ENCODE peak calls at places on chromosomes 5 and 9, in eight cellular contexts. P, T, O, D, G, V, F and B are unnamed samples.
A peak's percentile ranks its signal among the peaks of the same experiment; 100 is the strongest.

GRCh38 chr9:99828417-99829176 is 6.9 kb downstream of the NR4A3 start:
- DNase-seq in P (no peak), T (no peak), O (peak; percentile 81), D (no peak), G (peak; percentile 20), V (no peak), F (peak; percentile 32), B (no peak)

GRCh38 chr9:129396365-129396708 is 218.3 kb upstream of the IER5L start:
- DNase-seq in P (no peak), T (no peak), O (no peak), D (no peak), G (no peak), V (no peak), F (no peak), B (no peak)

GRCh38 chr9:32551491-32552049 is 557 bp upstream of the SMIM27 start:
- DNase-seq in P (peak; percentile 30), T (no peak), O (peak; percentile 65), D (peak; percentile 7), G (peak; percentile 59), V (peak; percentile 25), F (peak; percentile 29), B (no peak)

GRCh38 chr5:87121315-87122170 is 146.1 kb upstream of the RASA1 start:
- DNase-seq in P (peak; percentile 80), T (no peak), O (no peak), D (peak; percentile 71), G (no peak), V (no peak), F (peak; percentile 87), B (no peak)

GRCh38 chr5:151555760-151556576 is 35.2 kb downstream of the FAT2 start:
- DNase-seq in P (no peak), T (no peak), O (no peak), D (no peak), G (no peak), V (no peak), F (no peak), B (no peak)

GRCh38 chr5:172771439-172772111 is 580 bp upstream of the DUSP1 start:
- DNase-seq in P (peak; percentile 29), T (no peak), O (no peak), D (no peak), G (peak; percentile 38), V (no peak), F (peak; percentile 74), B (no peak)

GRCh38 chr9:84315278-84315877 is 25.2 kb downstream of the SLC28A3 start:
- DNase-seq in P (peak; percentile 74), T (peak; percentile 40), O (peak; percentile 72), D (peak; percentile 61), G (peak; percentile 56), V (peak; percentile 65), F (peak; percentile 72), B (no peak)

GRCh38 chr9:129464972-129465833 is 155.7 kb downstream of the C9orf50 start:
- DNase-seq in P (no peak), T (peak; percentile 33), O (no peak), D (no peak), G (no peak), V (no peak), F (peak; percentile 34), B (no peak)

GRCh38 chr5:5061836-5062235 is 78.3 kb upstream of the ADAMTS16 start:
- DNase-seq in P (no peak), T (no peak), O (no peak), D (no peak), G (no peak), V (no peak), F (no peak), B (no peak)
- TF ChIP-seq CTCF in P (no peak), T (no peak), O (no peak), D (no peak), G (no peak), V (no peak), F (no peak), B (no peak)

GRCh38 chr5:144404021-144404420 is 233.3 kb downstream of the KCTD16 start:
- DNase-seq in P (no peak), T (no peak), O (no peak), D (no peak), G (no peak), V (no peak), F (no peak), B (no peak)
- TF ChIP-seq CTCF in P (no peak), T (no peak), O (peak; percentile 12), D (no peak), G (no peak), V (peak; percentile 27), F (no peak), B (no peak)

GRCh38 chr5:82351754-82352145 is 73.6 kb upstream of the RPS23 start:
- DNase-seq in P (peak; percentile 69), T (no peak), O (peak; percentile 65), D (peak; percentile 61), G (peak; percentile 78), V (no peak), F (peak; percentile 90), B (no peak)
- TF ChIP-seq CTCF in P (peak; percentile 91), T (peak; percentile 88), O (peak; percentile 79), D (peak; percentile 82), G (peak; percentile 67), V (peak; percentile 82), F (peak; percentile 70), B (peak; percentile 93)

DNA sequence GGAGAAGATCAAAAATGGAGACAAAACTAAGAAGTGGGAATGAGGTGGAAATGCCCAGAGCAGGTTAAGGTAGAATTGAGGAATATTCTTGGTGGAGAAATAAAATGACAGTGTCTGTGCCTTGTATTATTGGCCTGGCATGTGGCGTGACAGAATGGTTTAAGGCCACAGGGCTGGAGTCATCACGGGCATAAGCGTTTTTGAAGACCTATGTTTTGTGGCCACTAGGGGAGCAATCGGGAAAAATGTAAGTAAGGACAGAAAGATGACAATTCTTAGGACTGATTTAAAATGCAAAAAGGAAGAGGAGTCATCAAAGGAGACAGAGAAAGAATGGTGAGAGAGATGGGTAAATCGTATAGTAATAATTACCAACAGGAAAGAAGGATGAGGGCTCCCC is 72.2 kb upstream of the EPB41L4A start:
- DNase-seq in P (peak; percentile 23), T (no peak), O (peak; percentile 7), D (peak; percentile 29), G (no peak), V (no peak), F (no peak), B (no peak)
- TF ChIP-seq CTCF in P (peak; percentile 49), T (no peak), O (peak; percentile 58), D (peak; percentile 72), G (peak; percentile 33), V (peak; percentile 58), F (peak; percentile 27), B (peak; percentile 34)

DNA sequence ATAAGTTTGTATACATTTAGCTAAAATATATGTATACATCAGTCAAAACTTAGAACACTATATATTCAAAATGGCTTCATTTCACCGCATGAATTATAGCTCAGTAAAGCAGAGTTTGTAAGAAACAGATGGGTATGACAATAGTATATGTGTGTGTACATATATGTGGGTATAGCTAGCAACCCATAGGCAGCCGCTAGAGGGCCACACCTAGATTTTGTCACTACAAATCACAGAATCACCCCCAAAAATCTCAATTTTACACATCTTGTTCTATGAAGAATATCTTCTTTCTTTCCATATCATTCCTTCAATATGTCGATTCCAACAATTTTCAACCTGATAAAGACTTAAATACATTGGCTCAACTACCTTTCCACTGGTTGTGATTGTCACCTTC is 357.8 kb upstream of the CCNG1 start:
- DNase-seq in P (no peak), T (no peak), O (no peak), D (no peak), G (no peak), V (no peak), F (no peak), B (no peak)
- TF ChIP-seq CTCF in P (peak; percentile 44), T (no peak), O (peak; percentile 58), D (peak; percentile 44), G (no peak), V (peak; percentile 56), F (no peak), B (no peak)